ENCODE peak calls at places on chromosomes 12 and 14, in nine cellular contexts. W is ELF-1; J is T1000; H is T-helper 2 cell treated with Interferon-gamma antibody and Interleukin-4, amounts not matched to agents 5 μg/mL and 100 μg/mL, for 36 hours; U is GM23338; Q is stimulated activated CD4-positive, alpha-beta T cell treated with anti-CD3 and anti-CD28 coated beads, Interleukin-4, amount 100 ng/mL, for 48 hours; V is fibroblast of mammary gland; X is CD8-positive, alpha-beta memory T cell; R is COLO829. L is an unnamed sample.

GRCh38 chr12:124568431-124569374 is 1.3 kb upstream of the NCOR2 start:
- DNase-seq in W (peak; percentile 86), J (no peak), H (peak; percentile 13), U (peak; percentile 71), Q (no peak), V (peak; percentile 97), X (no peak), R (peak; percentile 61), L (peak; percentile 62)

GRCh38 chr14:74526854-74527585 is 33.5 kb downstream of the ISCA2 start:
- DNase-seq in W (no peak), J (no peak), H (no peak), U (peak; percentile 50), Q (no peak), V (no peak), X (no peak), R (no peak), L (no peak)

GRCh38 chr14:77314043-77314442 is 6.6 kb downstream of the POMT2 start:
- DNase-seq in W (peak; percentile 85), J (peak; percentile 69), H (no peak), U (peak; percentile 85), Q (no peak), V (peak; percentile 91), X (no peak), R (peak; percentile 49), L (no peak)

GRCh38 chr12:66733839-66734238 is 55.0 kb upstream of the GRIP1 start:
- DNase-seq in W (no peak), J (no peak), H (no peak), U (peak; percentile 75), Q (no peak), V (no peak), X (no peak), R (no peak), L (no peak)

GRCh38 chr14:103528512-103529382 is at the start of gene TRMT61A:
- DNase-seq in W (peak; percentile 76), J (peak; percentile 74), H (peak; percentile 65), U (peak; percentile 90), Q (peak; percentile 61), V (peak; percentile 92), X (peak; percentile 73), R (peak; percentile 94), L (peak; percentile 98)

GRCh38 chr12:124737040-124737419 is 126.6 kb downstream of the SCARB1 start:
- DNase-seq in W (no peak), J (no peak), H (no peak), U (no peak), Q (no peak), V (peak; percentile 40), X (no peak), R (peak; percentile 54), L (no peak)

GRCh38 chr12:52539024-52539820 is 13.7 kb downstream of the KRT71 start:
- DNase-seq in W (no peak), J (no peak), H (no peak), U (no peak), Q (no peak), V (peak; percentile 74), X (no peak), R (no peak), L (peak; percentile 55)

GRCh38 chr14:55000381-55000780 is 26.5 kb downstream of the WDHD1 start:
- DNase-seq in W (no peak), J (no peak), H (no peak), U (no peak), Q (no peak), V (peak; percentile 46), X (peak; percentile 21), R (no peak), L (no peak)

GRCh38 chr12:34388636-34389377 is 366.5 kb downstream of the ALG10 start:
- DNase-seq in W (no peak), J (no peak), H (no peak), U (no peak), Q (no peak), V (no peak), X (no peak), R (no peak), L (no peak)

GRCh38 chr12:26125451-26126339 is 858 bp upstream of the BHLHE41 start:
- DNase-seq in W (peak; percentile 77), J (peak; percentile 84), H (peak; percentile 39), U (peak; percentile 82), Q (no peak), V (peak; percentile 68), X (no peak), R (peak; percentile 51), L (peak; percentile 88)

GRCh38 chr12:54786081-54786480 is 68.2 kb upstream of the MUCL1 start:
- DNase-seq in W (peak; percentile 3), J (no peak), H (no peak), U (peak; percentile 34), Q (no peak), V (no peak), X (no peak), R (no peak), L (no peak)

GRCh38 chr14:55864890-55865655 is 253.1 kb upstream of the PELI2 start:
- DNase-seq in W (peak; percentile 80), J (no peak), H (no peak), U (peak; percentile 81), Q (no peak), V (no peak), X (no peak), R (no peak), L (no peak)

GRCh38 chr12:87368259-87368658 is 660.9 kb downstream of the C12orf50 start:
- DNase-seq in W (no peak), J (no peak), H (no peak), U (no peak), Q (no peak), V (no peak), X (no peak), R (no peak), L (no peak)

GRCh38 chr14:83706555-83706954 is 1823.4 kb upstream of the FLRT2 start:
- DNase-seq in W (peak; percentile 31), J (no peak), H (no peak), U (peak; percentile 93), Q (no peak), V (no peak), X (no peak), R (no peak), L (no peak)

GRCh38 chr12:13362260-13362841 is 165.8 kb downstream of the EMP1 start:
- DNase-seq in W (peak; percentile 84), J (peak; percentile 42), H (peak; percentile 14), U (peak; percentile 89), Q (peak; percentile 48), V (peak; percentile 61), X (no peak), R (peak; percentile 62), L (peak; percentile 48)

GRCh38 chr12:70338531-70338930 is 27.6 kb upstream of the KCNMB4 start:
- DNase-seq in W (no peak), J (no peak), H (no peak), U (no peak), Q (no peak), V (peak; percentile 7), X (no peak), R (no peak), L (no peak)

GRCh38 chr12:78568326-78569020 is 296.1 kb upstream of the SYT1 start:
- DNase-seq in W (no peak), J (no peak), H (no peak), U (no peak), Q (no peak), V (peak; percentile 24), X (no peak), R (no peak), L (no peak)

L was measured in H54.